ENCODE peak calls at places on chromosomes 16 and 17, in four cellular contexts. Q is IMR-90, L is endothelial cell of umbilical vein, C is mesendoderm. D is an unnamed sample.

GRCh38 chr17:74524751-74525725 is 6.2 kb downstream of the CD300LB start:
- DNase-seq in L (no peak), Q (no peak), C (no peak), D (no peak)

GRCh38 chr17:28363776-28364650 is 986 bp downstream of the SEBOX start:
- DNase-seq in Q (no peak), L (no peak), C (no peak), D (peak)

GRCh38 chr16:71564377-71564967 is 12.4 kb downstream of the TAT start:
- DNase-seq in L (no peak), Q (no peak), C (no peak), D (no peak)

GRCh38 chr16:6602401-6602800 is 730.2 kb upstream of the RBFOX1 start:
- DNase-seq in Q (no peak), C (no peak), L (no peak), D (no peak)

GRCh38 chr17:56793506-56793905 is 40.2 kb downstream of the C17orf67 start:
- DNase-seq in L (no peak), C (no peak), Q (no peak), D (no peak)

GRCh38 chr17:79842656-79843474 is 3.6 kb upstream of the CBX4 start:
- DNase-seq in L (peak), C (no peak), Q (no peak), D (no peak)

GRCh38 chr17:80124351-80124981 is 22.5 kb downstream of the EIF4A3 start:
- DNase-seq in Q (peak), C (peak), L (peak), D (no peak)

GRCh38 chr17:58267347-58268324 is 13.1 kb downstream of the MPO start:
- DNase-seq in L (no peak), C (no peak), Q (no peak), D (no peak)

GRCh38 chr16:58658796-58659211 is 25.8 kb downstream of the SLC38A7 start:
- DNase-seq in L (no peak), Q (peak), C (no peak), D (no peak)

GRCh38 chr17:14886200-14886739 is 378.9 kb downstream of the PMP22 start:
- DNase-seq in Q (no peak), L (no peak), C (peak), D (no peak)

GRCh38 chr17:68289936-68290267 is 1.0 kb downstream of the SLC16A6 start:
- DNase-seq in Q (no peak), C (no peak), L (no peak), D (no peak)

GRCh38 chr17:83200231-83200699 is 120.9 kb downstream of the METRNL start:
- DNase-seq in Q (peak), L (no peak), C (no peak), D (peak)

GRCh38 chr17:35520043-35520442 is 17.4 kb downstream of the SLFN12L start:
- DNase-seq in L (no peak), C (no peak), Q (no peak), D (no peak)

GRCh38 chr17:35519442-35519841 is 18.0 kb downstream of the SLFN12L start:
- DNase-seq in L (no peak), Q (no peak), C (no peak), D (no peak)

GRCh38 chr17:35521150-35521549 is 16.3 kb downstream of the SLFN12L start:
- DNase-seq in Q (no peak), L (no peak), C (no peak), D (no peak)

GRCh38 chr17:35523296-35523695 is 14.2 kb downstream of the SLFN12L start:
- DNase-seq in Q (no peak), C (no peak), L (no peak), D (no peak)
- H3K9ac ChIP-seq in Q (no peak), C (no peak), L (no peak), D (no peak)

DNA sequence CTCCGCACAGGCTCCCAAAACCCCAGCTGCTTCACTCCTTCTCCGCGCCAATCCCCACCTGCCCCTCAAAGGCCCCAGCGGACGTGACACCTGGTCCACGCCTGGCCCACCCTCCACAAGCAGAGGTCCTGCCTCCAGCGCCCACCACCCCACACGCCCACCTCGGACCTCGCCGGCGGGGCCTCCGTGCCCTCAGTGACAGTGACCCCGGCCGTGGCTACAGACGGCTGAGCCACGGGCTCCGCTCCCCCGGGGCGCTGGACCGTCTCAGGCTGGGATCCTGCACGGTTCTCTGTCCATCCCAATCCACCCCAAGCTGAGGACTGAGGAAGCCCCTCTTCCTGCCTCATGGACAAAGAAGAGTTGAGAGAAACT is 25.1 kb downstream of the PIEZO1 start:
- DNase-seq in C (no peak), L (no peak), Q (no peak), D (no peak)
- H3K9ac ChIP-seq in C (no peak), L (no peak), Q (no peak), D (no peak)

GRCh38 chr17:66306413-66306812 is 4.0 kb downstream of the PRKCA start:
- DNase-seq in Q (peak), L (peak), C (no peak), D (no peak)
- H3K9ac ChIP-seq in Q (no peak), L (no peak), C (no peak), D (no peak)

GRCh38 chr16:3988824-3989223 is 108.3 kb upstream of the CREBBP start:
- DNase-seq in C (no peak), L (no peak), Q (no peak), D (no peak)

GRCh38 chr16:3986235-3986544 is 105.7 kb upstream of the CREBBP start:
- DNase-seq in L (no peak), C (no peak), Q (no peak), D (no peak)

GRCh38 chr16:3984111-3985060 is 103.9 kb upstream of the CREBBP start:
- DNase-seq in C (no peak), L (no peak), Q (no peak), D (peak)

GRCh38 chr16:3983081-3983520 is 102.6 kb upstream of the CREBBP start:
- DNase-seq in L (peak), Q (peak), C (peak), D (no peak)

GRCh38 chr16:3987231-3987630 is 106.7 kb upstream of the CREBBP start:
- DNase-seq in Q (no peak), L (no peak), C (no peak), D (peak)
- H3K9ac ChIP-seq in Q (no peak), L (no peak), C (no peak), D (no peak)

DNA sequence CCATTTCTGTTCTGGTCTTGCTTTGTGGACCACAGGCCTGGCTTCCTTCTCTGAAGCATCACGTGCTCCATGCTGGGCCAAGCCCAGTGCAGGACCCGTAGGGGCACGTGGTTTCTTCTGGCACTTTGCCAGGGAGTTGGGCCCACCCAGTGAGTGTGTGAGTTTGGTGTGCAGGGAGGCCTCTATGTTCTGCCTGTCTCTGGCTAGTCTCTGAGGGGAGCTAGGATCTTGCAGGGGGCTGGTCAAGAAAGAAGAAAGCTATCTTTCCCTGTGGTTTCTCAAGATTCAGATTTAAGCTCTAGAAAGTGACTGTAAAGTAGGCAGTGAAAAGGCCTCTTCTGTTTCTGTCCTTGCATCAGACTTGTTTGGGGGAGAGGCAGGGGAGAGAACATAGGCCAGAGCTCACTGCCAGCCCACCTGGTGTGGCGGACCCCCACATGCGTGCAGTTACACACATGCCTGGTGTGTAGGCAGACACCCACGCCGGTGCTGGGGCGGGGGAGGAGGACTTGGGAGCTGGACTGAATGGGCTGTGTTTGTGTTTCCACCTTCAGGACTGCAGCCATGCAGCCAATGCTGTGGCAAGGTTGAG is 11.8 kb downstream of the LASP1 start:
- DNase-seq in L (peak), C (no peak), Q (peak), D (peak)
- H3K9ac ChIP-seq in L (no peak), C (peak), Q (peak), D (peak)

GRCh38 chr16:10868089-10868488 is 8.9 kb upstream of the CIITA start:
- DNase-seq in L (no peak), Q (no peak), C (no peak), D (no peak)
- H3K9ac ChIP-seq in L (no peak), Q (no peak), C (no peak), D (no peak)

DNA sequence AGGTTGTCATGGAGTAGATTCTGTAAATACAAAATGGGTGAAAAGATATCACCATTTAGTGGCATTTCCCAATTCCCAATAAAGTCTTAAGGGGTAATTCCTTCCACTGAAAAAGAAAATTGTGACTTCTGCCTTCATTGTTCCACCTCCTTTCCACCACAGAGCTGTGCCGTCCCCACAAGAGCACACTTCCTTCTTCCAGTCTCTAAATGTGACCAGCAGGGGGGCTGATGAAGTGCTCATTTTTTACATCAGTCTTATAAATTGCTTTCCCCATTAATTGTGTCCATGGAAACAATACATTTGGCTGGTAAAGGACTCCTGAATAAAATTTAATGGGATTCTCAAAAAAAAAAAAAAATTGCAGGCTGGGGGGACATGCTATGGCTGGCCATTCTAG is 260.8 kb upstream of the PSMD7 start:
- DNase-seq in L (no peak), C (peak), Q (peak), D (no peak)
- H3K9ac ChIP-seq in L (no peak), C (no peak), Q (no peak), D (no peak)

GRCh38 chr17:40980117-40980516 is 4.0 kb downstream of the KRT40 start:
- DNase-seq in C (peak), Q (no peak), L (no peak), D (no peak)

GRCh38 chr17:40975516-40975915 is 8.6 kb downstream of the KRT40 start:
- DNase-seq in C (no peak), L (no peak), Q (no peak), D (no peak)

GRCh38 chr17:40980594-40980993 is 3.5 kb downstream of the KRT40 start:
- DNase-seq in Q (peak), L (no peak), C (peak), D (peak)

GRCh38 chr17:40981115-40981514 is 3.0 kb downstream of the KRT40 start:
- DNase-seq in Q (no peak), C (no peak), L (no peak), D (no peak)

DNA sequence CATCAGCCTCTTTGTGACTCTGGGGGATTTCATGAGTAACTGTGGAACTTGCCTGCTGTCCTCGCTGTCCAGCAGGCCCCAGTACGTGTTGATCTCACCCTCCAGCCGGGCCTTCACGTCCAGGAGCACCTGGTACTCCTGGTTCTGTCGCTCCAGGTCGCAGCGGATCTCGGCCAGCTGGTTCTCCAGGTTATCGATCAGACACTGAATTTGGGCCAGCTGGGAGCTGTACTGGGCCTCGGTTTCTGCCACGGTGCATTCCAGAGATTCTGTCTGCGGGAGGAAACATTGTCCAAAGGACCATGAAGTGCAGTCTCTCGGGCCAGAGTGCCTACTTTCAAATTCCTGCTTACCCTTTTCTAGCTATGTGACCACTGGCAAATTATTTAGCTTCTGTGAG is 5.4 kb downstream of the KRT40 start:
- DNase-seq in L (no peak), C (no peak), Q (no peak), D (no peak)
- H3K9ac ChIP-seq in L (no peak), C (no peak), Q (no peak), D (no peak)

GRCh38 chr17:72420775-72421127 is 299.9 kb downstream of the SOX9 start:
- DNase-seq in L (no peak), C (no peak), Q (no peak), D (no peak)
- H3K9ac ChIP-seq in L (peak), C (no peak), Q (no peak), D (no peak)

DNA sequence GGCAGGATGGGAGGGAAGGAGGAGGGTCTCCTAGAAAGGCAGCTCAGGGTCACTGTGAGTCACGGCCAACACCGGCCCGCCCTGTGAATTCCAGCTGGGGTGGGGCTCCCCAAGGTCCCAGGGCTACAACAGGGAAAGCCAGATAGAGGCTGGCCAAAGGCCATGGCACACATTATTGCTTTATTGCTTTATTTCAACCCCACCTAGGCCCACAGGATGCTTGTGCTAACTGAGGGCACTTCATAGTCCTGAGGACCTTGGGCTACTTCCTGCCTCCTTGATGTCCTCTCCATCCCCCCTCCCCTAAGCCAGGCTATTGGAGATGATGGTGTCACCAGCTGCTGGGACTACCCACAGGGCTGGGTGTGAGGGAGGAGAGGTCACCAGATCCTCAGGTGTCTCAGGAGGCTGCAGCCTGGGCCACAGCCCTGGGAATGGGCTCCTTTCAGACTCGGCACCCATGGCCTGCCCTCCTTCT is 26.1 kb downstream of the LRRC75A start:
- DNase-seq in L (no peak), C (peak), Q (no peak), D (no peak)
- H3K9ac ChIP-seq in L (no peak), C (no peak), Q (no peak), D (no peak)

D was measured in kidney.